ENCODE peak calls at places on chromosome X, in six cellular contexts. One of them, this sample, is unnamed. For H3K79me2, the result is how much of the 10 kb centered on the place peaks cover.

GRCh38 chrX:19682712-19683331 is 167.5 kb upstream of the MAP3K15 start:
- DNase-seq in Karpas-422: no peak
- DNase-seq in mesendoderm: peak
- DNase-seq in astrocyte: peak
- DNase-seq in endothelial cell of umbilical vein: no peak
- DNase-seq in OCI-LY7: no peak
- DNase-seq in this sample: peak

GRCh38 chrX:39755152-39756032 is 342.4 kb downstream of the BCOR start:
- DNase-seq in Karpas-422: peak
- DNase-seq in endothelial cell of umbilical vein: peak
- DNase-seq in OCI-LY7: peak
- DNase-seq in astrocyte: peak
- DNase-seq in mesendoderm: peak
- DNase-seq in this sample: peak

GRCh38 chrX:53316860-53317237 is 35.5 kb upstream of the IQSEC2 start:
- DNase-seq in Karpas-422: no peak
- DNase-seq in astrocyte: no peak
- DNase-seq in mesendoderm: no peak
- DNase-seq in endothelial cell of umbilical vein: no peak
- DNase-seq in OCI-LY7: no peak
- DNase-seq in this sample: no peak

GRCh38 chrX:110081740-110082139 is 78.8 kb downstream of the TMEM164 start:
- DNase-seq in Karpas-422: no peak
- DNase-seq in astrocyte: peak
- DNase-seq in mesendoderm: no peak
- DNase-seq in endothelial cell of umbilical vein: peak
- DNase-seq in OCI-LY7: no peak
- DNase-seq in this sample: peak

GRCh38 chrX:107571296-107571998 is 56.9 kb upstream of the PRPS1 start:
- DNase-seq in Karpas-422: no peak
- DNase-seq in OCI-LY7: no peak
- DNase-seq in astrocyte: peak
- DNase-seq in mesendoderm: no peak
- DNase-seq in endothelial cell of umbilical vein: peak
- DNase-seq in this sample: peak

GRCh38 chrX:48617542-48618340 is 20.4 kb downstream of the WDR13 start:
- DNase-seq in endothelial cell of umbilical vein: peak
- DNase-seq in Karpas-422: no peak
- DNase-seq in mesendoderm: peak
- DNase-seq in astrocyte: peak
- DNase-seq in OCI-LY7: no peak
- DNase-seq in this sample: no peak

GRCh38 chrX:100802843-100803242 is 17.3 kb upstream of the CSTF2 start:
- DNase-seq in astrocyte: no peak
- DNase-seq in OCI-LY7: no peak
- DNase-seq in mesendoderm: no peak
- DNase-seq in endothelial cell of umbilical vein: no peak
- DNase-seq in Karpas-422: no peak
- DNase-seq in this sample: no peak

GRCh38 chrX:22664826-22665225 is 334.9 kb upstream of the DDX53 start:
- DNase-seq in mesendoderm: peak
- DNase-seq in astrocyte: no peak
- DNase-seq in OCI-LY7: no peak
- DNase-seq in Karpas-422: no peak
- DNase-seq in endothelial cell of umbilical vein: no peak
- DNase-seq in this sample: no peak

GRCh38 chrX:107845625-107846024 is 20.0 kb downstream of the MID2 start:
- DNase-seq in Karpas-422: no peak
- DNase-seq in endothelial cell of umbilical vein: peak
- DNase-seq in astrocyte: no peak
- DNase-seq in OCI-LY7: no peak
- DNase-seq in mesendoderm: peak
- DNase-seq in this sample: peak

GRCh38 chrX:66731398-66731797 is 92.5 kb upstream of the EDA2R start:
- DNase-seq in OCI-LY7: peak
- DNase-seq in astrocyte: peak
- DNase-seq in Karpas-422: peak
- DNase-seq in mesendoderm: peak
- DNase-seq in endothelial cell of umbilical vein: peak
- DNase-seq in this sample: no peak

GRCh38 chrX:149004936-149005335 is 500.2 kb downstream of the IDS start:
- DNase-seq in OCI-LY7: no peak
- DNase-seq in Karpas-422: peak
- DNase-seq in astrocyte: no peak
- DNase-seq in endothelial cell of umbilical vein: no peak
- DNase-seq in mesendoderm: peak
- DNase-seq in this sample: no peak

GRCh38 chrX:38036471-38036870 is 30.1 kb downstream of the SYTL5 start:
- DNase-seq in astrocyte: peak
- DNase-seq in endothelial cell of umbilical vein: no peak
- DNase-seq in mesendoderm: no peak
- DNase-seq in OCI-LY7: no peak
- DNase-seq in Karpas-422: no peak
- DNase-seq in this sample: peak

GRCh38 chrX:49269768-49270248 is at the start of gene PPP1R3F:
- DNase-seq in OCI-LY7: no peak
- DNase-seq in mesendoderm: no peak
- DNase-seq in astrocyte: no peak
- DNase-seq in endothelial cell of umbilical vein: peak
- DNase-seq in Karpas-422: no peak
- DNase-seq in this sample: no peak

GRCh38 chrX:37961118-37961517 is 45.2 kb upstream of the SYTL5 start:
- DNase-seq in mesendoderm: no peak
- DNase-seq in Karpas-422: no peak
- DNase-seq in endothelial cell of umbilical vein: no peak
- DNase-seq in astrocyte: no peak
- DNase-seq in OCI-LY7: no peak
- DNase-seq in this sample: peak

GRCh38 chrX:81411517-81411916 is 209.6 kb downstream of the SH3BGRL start:
- DNase-seq in astrocyte: no peak
- DNase-seq in OCI-LY7: no peak
- DNase-seq in mesendoderm: no peak
- DNase-seq in Karpas-422: no peak
- DNase-seq in endothelial cell of umbilical vein: no peak
- DNase-seq in this sample: no peak

GRCh38 chrX:29687687-29688086 is 527.7 kb upstream of the MAGEB2 start:
- DNase-seq in OCI-LY7: no peak
- DNase-seq in Karpas-422: no peak
- DNase-seq in astrocyte: peak
- DNase-seq in mesendoderm: peak
- DNase-seq in endothelial cell of umbilical vein: peak
- DNase-seq in this sample: peak

GRCh38 chrX:125205084-125205917 is 114.4 kb upstream of the TEX13C start:
- DNase-seq in Karpas-422: no peak
- DNase-seq in astrocyte: no peak
- DNase-seq in endothelial cell of umbilical vein: no peak
- DNase-seq in mesendoderm: peak
- DNase-seq in OCI-LY7: no peak
- DNase-seq in this sample: no peak

GRCh38 chrX:86039625-86040568 is 7.5 kb downstream of the CHM start:
- DNase-seq in astrocyte: no peak
- DNase-seq in Karpas-422: no peak
- DNase-seq in endothelial cell of umbilical vein: no peak
- DNase-seq in OCI-LY7: no peak
- DNase-seq in mesendoderm: no peak
- DNase-seq in this sample: no peak
- H3K79me2 ChIP-seq in astrocyte: half or more
- H3K79me2 ChIP-seq in Karpas-422: half or more
- H3K79me2 ChIP-seq in endothelial cell of umbilical vein: half or more
- H3K79me2 ChIP-seq in OCI-LY7: under half
- H3K79me2 ChIP-seq in mesendoderm: under half
- H3K79me2 ChIP-seq in this sample: half or more

DNA sequence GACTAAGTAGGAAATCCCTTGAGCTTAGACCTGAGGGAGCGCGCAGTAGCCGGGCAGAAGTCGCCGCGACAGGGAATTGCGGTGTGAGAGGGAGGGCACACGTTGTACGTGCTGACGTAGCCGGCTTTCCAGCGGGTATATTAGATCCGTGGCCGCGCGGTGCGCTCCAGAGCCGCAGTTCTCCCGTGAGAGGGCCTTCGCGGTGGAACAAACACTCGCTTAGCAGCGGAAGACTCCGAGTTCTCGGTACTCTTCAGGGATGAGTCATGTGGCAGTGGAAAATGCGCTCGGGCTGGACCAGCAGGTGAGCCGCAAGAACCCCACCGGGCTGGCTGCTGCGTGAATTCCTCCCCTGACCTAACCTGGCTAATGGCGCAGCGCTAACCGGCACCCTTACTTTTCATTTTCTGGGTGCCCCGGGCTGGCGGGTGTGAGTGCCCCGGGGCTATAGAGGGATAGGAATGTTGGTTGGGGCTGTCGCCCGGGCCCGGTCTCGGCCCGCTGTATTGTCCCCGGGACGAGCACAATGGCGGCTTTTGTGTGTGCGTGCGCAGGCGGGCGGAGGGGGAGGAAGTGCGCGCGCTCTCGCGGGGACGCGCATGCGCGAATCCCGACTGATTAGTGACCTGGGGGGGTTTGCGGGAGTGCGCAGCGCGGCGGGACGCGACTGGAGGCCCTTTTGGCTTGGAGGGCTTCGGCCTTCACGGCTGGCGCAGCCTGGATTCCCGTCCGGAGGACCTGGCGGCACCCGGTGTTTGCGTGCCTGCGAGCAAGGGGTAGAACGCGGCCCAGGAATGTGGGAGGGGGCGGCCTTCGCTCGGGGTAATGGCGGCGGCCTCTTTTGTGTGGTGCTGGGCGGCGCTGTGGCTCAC is at the start of gene DDX3X:
- DNase-seq in endothelial cell of umbilical vein: peak
- DNase-seq in Karpas-422: peak
- DNase-seq in OCI-LY7: peak
- DNase-seq in astrocyte: peak
- DNase-seq in mesendoderm: peak
- DNase-seq in this sample: peak
- H3K79me2 ChIP-seq in endothelial cell of umbilical vein: half or more
- H3K79me2 ChIP-seq in Karpas-422: half or more
- H3K79me2 ChIP-seq in OCI-LY7: half or more
- H3K79me2 ChIP-seq in astrocyte: half or more
- H3K79me2 ChIP-seq in mesendoderm: under half
- H3K79me2 ChIP-seq in this sample: half or more

DNA sequence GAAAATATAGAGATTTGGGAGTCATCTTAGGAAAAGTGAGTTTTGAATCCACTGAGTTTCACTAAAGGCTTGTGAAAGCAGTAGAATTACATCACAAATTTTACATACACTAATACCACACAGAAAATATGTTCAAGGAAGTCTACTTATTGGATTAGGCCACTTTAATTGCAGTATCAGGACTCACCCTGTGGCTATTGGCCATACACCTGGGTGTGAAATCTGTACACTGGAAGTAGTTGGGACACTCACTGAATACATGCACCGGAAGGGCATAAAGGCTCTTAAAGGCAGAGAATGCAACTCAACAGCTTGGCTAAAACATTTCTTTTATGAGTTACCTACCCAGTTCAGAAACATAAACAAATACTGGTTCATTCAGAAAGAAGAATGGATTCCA is 19.8 kb downstream of the MAOB start:
- DNase-seq in OCI-LY7: no peak
- DNase-seq in astrocyte: no peak
- DNase-seq in endothelial cell of umbilical vein: no peak
- DNase-seq in mesendoderm: no peak
- DNase-seq in Karpas-422: no peak
- DNase-seq in this sample: no peak
- H3K79me2 ChIP-seq in OCI-LY7: under half
- H3K79me2 ChIP-seq in astrocyte: under half
- H3K79me2 ChIP-seq in endothelial cell of umbilical vein: under half
- H3K79me2 ChIP-seq in mesendoderm: under half
- H3K79me2 ChIP-seq in Karpas-422: under half
- H3K79me2 ChIP-seq in this sample: under half

GRCh38 chrX:16867947-16868346 is 2.2 kb downstream of the RBBP7 start:
- DNase-seq in endothelial cell of umbilical vein: no peak
- DNase-seq in mesendoderm: no peak
- DNase-seq in OCI-LY7: no peak
- DNase-seq in Karpas-422: no peak
- DNase-seq in astrocyte: no peak
- DNase-seq in this sample: no peak

DNA sequence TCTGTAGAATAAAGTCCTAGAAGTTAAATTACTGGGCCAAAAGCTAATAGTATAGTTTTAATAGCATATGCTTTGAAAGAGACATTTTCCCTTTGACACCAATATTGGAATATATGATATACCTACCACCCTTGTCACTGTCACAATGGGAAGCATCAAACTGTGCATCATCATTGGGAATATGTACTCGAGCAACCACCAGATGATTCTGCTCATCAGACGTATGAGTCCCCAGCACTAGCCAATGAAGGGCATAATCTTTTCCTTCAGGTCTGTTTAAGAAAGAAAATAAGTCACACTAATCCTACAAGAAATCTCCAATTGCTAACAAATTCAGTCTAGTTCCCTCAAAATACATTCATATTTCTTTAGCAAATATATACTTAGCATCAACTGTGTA is 7.3 kb downstream of the RBBP7 start:
- DNase-seq in astrocyte: no peak
- DNase-seq in endothelial cell of umbilical vein: no peak
- DNase-seq in Karpas-422: no peak
- DNase-seq in OCI-LY7: no peak
- DNase-seq in mesendoderm: no peak
- DNase-seq in this sample: no peak
- H3K79me2 ChIP-seq in astrocyte: half or more
- H3K79me2 ChIP-seq in endothelial cell of umbilical vein: half or more
- H3K79me2 ChIP-seq in Karpas-422: half or more
- H3K79me2 ChIP-seq in OCI-LY7: half or more
- H3K79me2 ChIP-seq in mesendoderm: under half
- H3K79me2 ChIP-seq in this sample: half or more

GRCh38 chrX:24603191-24603590 is 44.0 kb downstream of the PCYT1B start:
- DNase-seq in astrocyte: no peak
- DNase-seq in Karpas-422: no peak
- DNase-seq in endothelial cell of umbilical vein: no peak
- DNase-seq in OCI-LY7: no peak
- DNase-seq in mesendoderm: no peak
- DNase-seq in this sample: no peak
- H3K79me2 ChIP-seq in astrocyte: under half
- H3K79me2 ChIP-seq in Karpas-422: under half
- H3K79me2 ChIP-seq in endothelial cell of umbilical vein: under half
- H3K79me2 ChIP-seq in OCI-LY7: under half
- H3K79me2 ChIP-seq in mesendoderm: under half
- H3K79me2 ChIP-seq in this sample: under half

DNA sequence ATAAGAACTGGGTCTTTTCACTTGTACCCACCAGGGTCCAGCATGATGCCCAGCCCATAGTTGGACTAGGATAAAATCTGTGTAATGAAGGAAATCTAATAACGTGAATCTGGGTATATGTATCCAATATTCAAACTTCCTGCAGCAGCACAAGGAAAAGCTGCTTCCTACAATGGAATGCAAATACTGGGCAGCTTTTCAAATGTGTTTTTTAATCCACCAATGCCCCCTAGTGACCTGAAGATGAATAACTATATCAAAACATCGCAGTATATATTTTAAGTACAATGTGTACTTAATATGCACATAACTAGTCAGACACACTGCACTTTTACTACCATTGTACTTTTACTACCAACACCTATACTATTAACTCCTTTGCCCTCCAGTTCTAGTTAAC is 5.3 kb downstream of the APOO start:
- DNase-seq in astrocyte: peak
- DNase-seq in OCI-LY7: peak
- DNase-seq in endothelial cell of umbilical vein: peak
- DNase-seq in Karpas-422: peak
- DNase-seq in mesendoderm: peak
- DNase-seq in this sample: no peak
- H3K79me2 ChIP-seq in astrocyte: under half
- H3K79me2 ChIP-seq in OCI-LY7: under half
- H3K79me2 ChIP-seq in endothelial cell of umbilical vein: under half
- H3K79me2 ChIP-seq in Karpas-422: half or more
- H3K79me2 ChIP-seq in mesendoderm: under half
- H3K79me2 ChIP-seq in this sample: under half

GRCh38 chrX:123876844-123877243 is 17.0 kb downstream of the XIAP start:
- DNase-seq in Karpas-422: no peak
- DNase-seq in mesendoderm: no peak
- DNase-seq in endothelial cell of umbilical vein: no peak
- DNase-seq in astrocyte: no peak
- DNase-seq in OCI-LY7: no peak
- DNase-seq in this sample: no peak
- H3K79me2 ChIP-seq in Karpas-422: half or more
- H3K79me2 ChIP-seq in mesendoderm: under half
- H3K79me2 ChIP-seq in endothelial cell of umbilical vein: under half
- H3K79me2 ChIP-seq in astrocyte: half or more
- H3K79me2 ChIP-seq in OCI-LY7: half or more
- H3K79me2 ChIP-seq in this sample: half or more

This sample was measured in osteoblast.